ENCODE peak calls at places on chromosomes 6 and 20, in ten cellular contexts. N is tibial artery, A is Panc1, W is AG04450, J is fibroblast of lung, V is choroid plexus epithelial cell, D is astrocyte of the cerebellum, G is spleen, K is MM.1S, P is lower lobe of right lung. R is an unnamed sample.

GRCh38 chr20:64091340-64091739 is 7.1 kb upstream of the LKAAEAR1 start:
- DNase-seq in D (no peak), G (no peak), A (no peak), W (no peak), K (no peak), N (no peak), V (no peak), P (no peak), J (no peak), R (no peak)

GRCh38 chr6:151294561-151295101 is 54.9 kb downstream of the AKAP12 start:
- DNase-seq in D (no peak), N (no peak), A (no peak), K (no peak), W (no peak), G (no peak), V (peak), J (peak), P (no peak), R (peak)

GRCh38 chr20:47762699-47763098 is 22.6 kb downstream of the SULF2 start:
- DNase-seq in W (no peak), N (no peak), A (no peak), K (no peak), V (no peak), J (peak), D (no peak), P (no peak), G (no peak), R (no peak)

GRCh38 chr6:154989457-154989856 is 5.7 kb upstream of the TIAM2 start:
- DNase-seq in V (no peak), J (no peak), D (no peak), P (no peak), G (no peak), N (no peak), W (no peak), K (no peak), A (no peak), R (no peak)

GRCh38 chr6:149362289-149362688 is 37.8 kb upstream of the SUMO4 start:
- DNase-seq in J (no peak), W (no peak), D (no peak), P (no peak), G (no peak), N (no peak), K (no peak), A (no peak), V (no peak), R (no peak)

GRCh38 chr6:110556317-110557115 is 80.1 kb upstream of the SLC22A16 start:
- DNase-seq in D (no peak), J (no peak), P (no peak), K (no peak), A (no peak), W (no peak), N (no peak), G (no peak), V (no peak), R (no peak)

GRCh38 chr6:127938701-127939100 is 37.8 kb upstream of the THEMIS start:
- DNase-seq in V (peak), D (peak), P (no peak), K (peak), J (peak), N (no peak), G (no peak), W (no peak), A (no peak), R (no peak)

GRCh38 chr20:23153696-23154341 is 67.7 kb upstream of the CD93 start:
- DNase-seq in N (no peak), D (no peak), W (no peak), G (no peak), K (no peak), V (no peak), A (no peak), J (no peak), P (peak), R (no peak)

GRCh38 chr6:166595061-166595780 is 8.7 kb upstream of the RAMACL start:
- DNase-seq in V (peak), J (peak), W (peak), N (no peak), G (no peak), D (peak), A (no peak), P (no peak), K (no peak), R (peak)

GRCh38 chr6:52416629-52417151 is 3.5 kb upstream of the EFHC1 start:
- DNase-seq in J (peak), N (no peak), G (no peak), K (peak), P (no peak), A (no peak), V (peak), D (no peak), W (no peak), R (no peak)

GRCh38 chr20:19706463-19706862 is 51.6 kb upstream of the RIN2 start:
- DNase-seq in K (peak), W (no peak), P (no peak), D (no peak), N (no peak), G (no peak), V (no peak), J (no peak), A (no peak), R (no peak)

GRCh38 chr6:31778193-31778592 is 1.1 kb upstream of the VWA7 start:
- DNase-seq in V (no peak), J (no peak), W (no peak), K (no peak), A (no peak), G (no peak), P (no peak), N (no peak), D (no peak), R (no peak)

GRCh38 chr20:60001027-60001567 is 42.9 kb downstream of the CDH26 start:
- DNase-seq in K (no peak), D (no peak), V (no peak), P (no peak), A (no peak), J (no peak), G (no peak), W (no peak), N (no peak), R (no peak)

GRCh38 chr6:50272611-50273010 is 222.9 kb upstream of the DEFB112 start:
- DNase-seq in P (no peak), G (no peak), A (no peak), D (no peak), N (no peak), W (no peak), J (no peak), V (no peak), K (no peak), R (no peak)

GRCh38 chr6:17165383-17165782 is 63.5 kb downstream of the STMND1 start:
- DNase-seq in N (no peak), J (peak), W (no peak), K (no peak), V (no peak), P (no peak), A (no peak), G (no peak), D (no peak), R (peak)

GRCh38 chr6:30781362-30781696 is 37.0 kb upstream of the IER3 start:
- DNase-seq in V (no peak), A (no peak), N (no peak), G (no peak), P (no peak), K (no peak), J (no peak), D (no peak), W (no peak), R (no peak)

GRCh38 chr20:63703976-63704748 is 3.6 kb downstream of the ARFRP1 start:
- DNase-seq in K (no peak), P (no peak), V (no peak), J (no peak), A (no peak), D (no peak), N (peak), W (no peak), G (peak), R (no peak)

GRCh38 chr6:107683183-107683582 is 140.9 kb downstream of the SCML4 start:
- DNase-seq in G (no peak), P (no peak), V (no peak), A (no peak), J (no peak), N (no peak), K (no peak), W (no peak), D (no peak), R (no peak)

GRCh38 chr6:53679446-53679933 is 13.9 kb upstream of the KLHL31 start:
- DNase-seq in G (no peak), A (peak), D (peak), N (no peak), J (peak), W (no peak), P (no peak), K (peak), V (peak), R (no peak)

GRCh38 chr6:81166770-81167169 is 585.7 kb downstream of the TENT5A start:
- DNase-seq in G (no peak), D (peak), K (no peak), N (no peak), J (peak), P (no peak), W (peak), A (no peak), V (peak), R (no peak)

GRCh38 chr20:54879393-54879792 is 404.0 kb downstream of the DOK5 start:
- DNase-seq in W (no peak), J (no peak), V (no peak), D (no peak), N (no peak), G (no peak), A (no peak), P (no peak), K (no peak), R (no peak)

GRCh38 chr6:170083236-170084051 is 207.4 kb downstream of the DLL1 start:
- DNase-seq in V (no peak), A (no peak), P (peak), W (no peak), K (no peak), J (no peak), N (peak), D (no peak), G (peak), R (no peak)

GRCh38 chr6:65746302-65746701 is 39.3 kb upstream of the EYS start:
- DNase-seq in V (no peak), J (no peak), A (no peak), N (no peak), K (no peak), G (no peak), W (no peak), P (no peak), D (no peak), R (no peak)

GRCh38 chr6:73951186-73951585 is 255.2 kb downstream of the CD109 start:
- DNase-seq in V (no peak), J (no peak), D (no peak), W (no peak), N (no peak), P (no peak), G (no peak), A (no peak), K (no peak), R (no peak)

GRCh38 chr20:44251284-44251683 is 4.2 kb downstream of the GDAP1L1 start:
- DNase-seq in P (no peak), G (no peak), N (no peak), W (no peak), K (no peak), D (no peak), A (no peak), V (no peak), J (no peak), R (no peak)

GRCh38 chr20:44245977-44246376 is 1.1 kb upstream of the GDAP1L1 start:
- DNase-seq in G (no peak), V (no peak), N (no peak), K (no peak), J (no peak), D (no peak), P (no peak), A (no peak), W (no peak), R (no peak)

GRCh38 chr20:44247676-44248419 is 740 bp downstream of the GDAP1L1 start:
- DNase-seq in K (peak), V (peak), N (no peak), A (no peak), J (peak), W (no peak), D (peak), G (no peak), P (no peak), R (no peak)

GRCh38 chr20:44247131-44247571 is at the start of gene GDAP1L1:
- DNase-seq in J (no peak), D (no peak), N (no peak), W (no peak), K (no peak), P (no peak), A (no peak), V (no peak), G (no peak), R (no peak)

GRCh38 chr20:44248420-44248759 is 1.3 kb downstream of the GDAP1L1 start:
- DNase-seq in N (no peak), W (no peak), A (no peak), P (no peak), V (no peak), G (no peak), J (no peak), D (no peak), K (no peak), R (no peak)
- H3K4me3 ChIP-seq in N (no peak), W (no peak), A (no peak), P (no peak), V (no peak), G (no peak), J (no peak), D (no peak), K (no peak), R (no peak)

GRCh38 chr6:20851795-20852194 is 317.5 kb downstream of the CDKAL1 start:
- DNase-seq in W (no peak), G (no peak), A (no peak), J (no peak), N (no peak), D (no peak), K (no peak), V (no peak), P (no peak), R (no peak)
- TF ChIP-seq CTCF in W (no peak), G (no peak), A (no peak), J (no peak), N (no peak), D (no peak), K (no peak), V (no peak), P (no peak), R (no peak)

GRCh38 chr20:53852025-53852424 is 218.4 kb downstream of the BCAS1 start:
- DNase-seq in J (no peak), K (no peak), G (no peak), P (no peak), N (no peak), A (no peak), V (no peak), D (no peak), W (no peak), R (no peak)

GRCh38 chr20:53853451-53853713 is 217.0 kb downstream of the BCAS1 start:
- DNase-seq in W (no peak), D (no peak), G (no peak), V (no peak), K (no peak), J (no peak), A (no peak), N (no peak), P (no peak), R (no peak)

GRCh38 chr20:53855733-53856132 is 214.7 kb downstream of the BCAS1 start:
- DNase-seq in A (no peak), V (no peak), D (no peak), J (no peak), P (no peak), W (no peak), K (no peak), N (no peak), G (no peak), R (no peak)

GRCh38 chr20:53850318-53850717 is 220.1 kb downstream of the BCAS1 start:
- DNase-seq in N (no peak), W (no peak), G (no peak), J (no peak), V (no peak), A (no peak), D (no peak), K (no peak), P (no peak), R (no peak)

GRCh38 chr20:53852691-53853450 is 217.5 kb downstream of the BCAS1 start:
- DNase-seq in K (no peak), D (no peak), V (no peak), W (no peak), J (no peak), G (no peak), P (no peak), N (no peak), A (no peak), R (no peak)
- H3K4me3 ChIP-seq in K (no peak), D (no peak), V (no peak), W (no peak), J (no peak), G (no peak), P (no peak), N (no peak), A (no peak), R (no peak)

GRCh38 chr6:63351995-63352586 is 32.3 kb upstream of the LGSN start:
- DNase-seq in J (peak), V (peak), D (peak), P (no peak), G (no peak), K (peak), W (peak), N (no peak), A (peak), R (no peak)
- TF ChIP-seq CTCF in J (no peak), V (peak), D (no peak), P (peak), G (no peak), K (peak), W (peak), N (no peak), A (peak), R (peak)

GRCh38 chr20:328596-329324 is 3.4 kb downstream of the SOX12 start:
- DNase-seq in K (no peak), V (no peak), J (no peak), P (no peak), D (no peak), N (no peak), W (no peak), G (no peak), A (no peak), R (no peak)
- H3K4me3 ChIP-seq in K (no peak), V (peak), J (peak), P (no peak), D (peak), N (no peak), W (peak), G (no peak), A (peak), R (peak)

DNA sequence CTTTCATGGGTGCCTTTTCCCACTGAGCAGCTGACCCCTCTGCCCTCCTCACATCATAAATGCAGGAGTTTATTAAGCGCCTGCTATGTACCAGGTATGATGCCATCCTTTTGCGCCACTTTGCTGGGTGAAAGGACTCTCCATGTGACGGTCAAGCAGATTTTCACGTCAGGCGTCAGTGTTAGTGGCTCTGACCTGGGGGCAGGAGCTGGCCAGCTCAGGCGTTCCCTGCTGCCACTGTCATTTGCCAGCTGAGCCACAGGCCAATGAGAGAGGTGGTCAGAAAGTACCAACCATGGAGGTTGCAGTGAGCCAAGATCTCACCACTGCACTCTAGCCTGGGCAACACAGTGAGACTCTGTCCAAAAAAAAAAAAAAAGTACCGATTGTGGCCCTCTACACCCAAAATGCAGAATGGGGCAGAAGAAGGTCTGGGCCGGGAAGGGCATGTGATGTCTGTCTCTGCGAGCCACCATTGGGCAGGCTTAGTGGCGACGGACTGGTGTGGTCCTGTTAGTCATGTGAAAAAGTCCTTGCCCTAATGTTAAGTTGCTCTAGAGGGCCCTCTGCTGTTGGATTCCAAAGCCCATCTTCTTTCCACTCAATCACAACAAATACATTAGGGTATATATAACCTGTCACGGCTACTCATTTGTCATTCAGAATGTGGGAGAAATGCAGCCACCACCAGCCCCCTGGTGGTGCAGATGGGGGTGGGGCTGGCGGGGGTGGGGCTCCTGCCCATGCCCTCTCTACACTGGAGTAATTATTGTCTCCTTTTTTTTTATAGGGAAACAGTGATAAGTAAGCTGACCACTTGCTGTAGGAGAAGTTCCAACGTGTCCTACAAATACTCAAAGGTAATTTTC is 18.4 kb upstream of the SLC22A1 start:
- DNase-seq in A (no peak), V (peak), W (no peak), P (no peak), G (peak), J (peak), K (no peak), D (no peak), N (peak), R (no peak)
- TF ChIP-seq CTCF in A (peak), V (peak), W (peak), P (no peak), G (no peak), J (peak), K (no peak), D (peak), N (no peak), R (peak)